ENCODE peak calls at places on chromosome 2, in four cellular contexts. One of them, this sample, is unnamed.

GRCh38 chr2:45316576-45317338 is 294.3 kb downstream of the SRBD1 start:
- DNase-seq in neural crest cell: no peak
- DNase-seq in LoVo: no peak
- DNase-seq in SHP77: no peak
- DNase-seq in this sample: no peak

GRCh38 chr2:186098821-186099220 is 360.2 kb downstream of the FSIP2 start:
- DNase-seq in neural crest cell: no peak
- DNase-seq in LoVo: no peak
- DNase-seq in SHP77: no peak
- DNase-seq in this sample: no peak

GRCh38 chr2:98315957-98316356 is 30.3 kb upstream of the CNGA3 start:
- DNase-seq in neural crest cell: no peak
- DNase-seq in LoVo: no peak
- DNase-seq in SHP77: no peak
- DNase-seq in this sample: no peak

GRCh38 chr2:44981714-44982108 is 27.5 kb downstream of the SIX2 start:
- DNase-seq in neural crest cell: peak; percentile 87
- DNase-seq in LoVo: peak; percentile 78
- DNase-seq in SHP77: peak; percentile 64
- DNase-seq in this sample: no peak

GRCh38 chr2:74387346-74387745 is 7.2 kb upstream of the DCTN1 start:
- DNase-seq in neural crest cell: no peak
- DNase-seq in LoVo: no peak
- DNase-seq in SHP77: no peak
- DNase-seq in this sample: no peak

GRCh38 chr2:137910641-137911040 is 53.6 kb upstream of the HNMT start:
- DNase-seq in neural crest cell: no peak
- DNase-seq in LoVo: peak; percentile 37
- DNase-seq in SHP77: no peak
- DNase-seq in this sample: no peak

GRCh38 chr2:157606534-157606933 is 22.1 kb downstream of the ACVR1C start:
- DNase-seq in neural crest cell: no peak
- DNase-seq in LoVo: no peak
- DNase-seq in SHP77: no peak
- DNase-seq in this sample: no peak

GRCh38 chr2:239545741-239546392 is 145.0 kb upstream of the HDAC4 start:
- DNase-seq in neural crest cell: no peak
- DNase-seq in LoVo: no peak
- DNase-seq in SHP77: no peak
- DNase-seq in this sample: no peak

GRCh38 chr2:63044360-63045327 is 6.0 kb upstream of the OTX1 start:
- DNase-seq in neural crest cell: no peak
- DNase-seq in LoVo: no peak
- DNase-seq in SHP77: no peak
- DNase-seq in this sample: no peak

GRCh38 chr2:171319164-171319810 is 114.5 kb downstream of the METTL8 start:
- DNase-seq in neural crest cell: no peak
- DNase-seq in LoVo: no peak
- DNase-seq in SHP77: no peak
- DNase-seq in this sample: no peak